ENCODE peak calls at places on chromosomes 4 and X, in five cellular contexts. O is GM23248, H is PC-9, F is MM.1S, G is hepatocyte. Z is an unnamed sample. For H3K9me2, the result is how much of the 10 kb centered on the place peaks cover.

GRCh38 chr4:8377103-8378075 is 63.1 kb downstream of the ACOX3 start:
- DNase-seq in F (no peak), O (no peak), H (no peak), G (no peak), Z (no peak)

GRCh38 chr4:168840988-168841681 is 168.9 kb downstream of the CBR4 start:
- DNase-seq in H (no peak), G (no peak), O (no peak), F (no peak), Z (peak)

GRCh38 chrX:74922922-74923321 is 2.3 kb downstream of the NEXMIF start:
- DNase-seq in F (peak), G (no peak), O (no peak), H (no peak), Z (no peak)

GRCh38 chr4:78056265-78057129 is 626 bp upstream of the FRAS1 start:
- DNase-seq in G (peak), F (no peak), H (peak), O (peak), Z (peak)

GRCh38 chr4:35649784-35650183 is 594.5 kb downstream of the ARAP2 start:
- DNase-seq in F (no peak), O (no peak), G (no peak), H (no peak), Z (no peak)

GRCh38 chr4:24686866-24687672 is 102.7 kb upstream of the DHX15 start:
- DNase-seq in H (peak), G (peak), F (no peak), O (no peak), Z (peak)

GRCh38 chr4:86286729-86287128 is 73.1 kb downstream of the MAPK10 start:
- DNase-seq in F (no peak), G (no peak), H (no peak), O (no peak), Z (no peak)

GRCh38 chr4:40702800-40703151 is 47.0 kb upstream of the NSUN7 start:
- DNase-seq in G (no peak), O (no peak), F (no peak), H (peak), Z (no peak)

GRCh38 chrX:2689773-2690666 is 1.1 kb upstream of the CD99 start:
- DNase-seq in G (peak), O (no peak), F (no peak), H (no peak), Z (peak)

GRCh38 chr4:82643994-82644730 is 82.4 kb upstream of the TMEM150C start:
- DNase-seq in F (no peak), G (no peak), O (peak), H (no peak), Z (no peak)

GRCh38 chr4:76896731-76897521 is 1.0 kb downstream of the SOWAHB start:
- DNase-seq in O (peak), G (peak), H (peak), F (peak), Z (peak)

GRCh38 chr4:82524570-82525152 is 37.1 kb downstream of the TMEM150C start:
- DNase-seq in O (no peak), H (no peak), G (peak), F (no peak), Z (peak)

GRCh38 chr4:12707381-12708175 is 776.6 kb downstream of the RAB28 start:
- DNase-seq in F (no peak), G (no peak), H (no peak), O (no peak), Z (no peak)

GRCh38 chr4:56752985-56753384 is 68.5 kb downstream of the SPINK2 start:
- DNase-seq in G (peak), F (no peak), H (peak), O (no peak), Z (no peak)

GRCh38 chr4:55169352-55169959 is 44.1 kb upstream of the KDR start:
- DNase-seq in F (no peak), O (no peak), G (peak), H (peak), Z (peak)

GRCh38 chrX:150899191-150899757 is 806 bp upstream of the CD99L2 start:
- DNase-seq in F (peak), O (peak), H (peak), G (peak), Z (peak)

GRCh38 chrX:150543230-150544155 is 24.9 kb upstream of the MTM1 start:
- DNase-seq in H (no peak), G (no peak), O (no peak), F (no peak), Z (no peak)

GRCh38 chr4:79147251-79147650 is 178.6 kb downstream of the NAA11 start:
- DNase-seq in O (peak), G (no peak), F (no peak), H (no peak), Z (no peak)

GRCh38 chr4:4754641-4755040 is 104.8 kb upstream of the MSX1 start:
- DNase-seq in H (no peak), F (no peak), G (no peak), O (no peak), Z (no peak)

GRCh38 chr4:83704786-83705185 is 168.9 kb downstream of the GPAT3 start:
- DNase-seq in G (no peak), H (no peak), O (no peak), F (no peak), Z (no peak)

GRCh38 chrX:48826135-48826875 is at the start of gene ERAS:
- DNase-seq in O (no peak), F (peak), H (no peak), G (no peak), Z (peak)

GRCh38 chr4:79917246-79917645 is 155.8 kb downstream of the ANTXR2 start:
- DNase-seq in G (peak), F (peak), O (peak), H (peak), Z (peak)

GRCh38 chr4:6107886-6108285 is 89.7 kb upstream of the C4orf50 start:
- DNase-seq in O (no peak), G (no peak), F (no peak), H (no peak), Z (no peak)

GRCh38 chr4:73811841-73812240 is 24.6 kb upstream of the CXCL6 start:
- DNase-seq in H (no peak), G (no peak), F (no peak), O (no peak), Z (no peak)

GRCh38 chrX:149950681-149951080 is 12.4 kb upstream of the EOLA2 start:
- DNase-seq in F (peak), G (peak), H (no peak), O (peak), Z (peak)

GRCh38 chr4:178306565-178306964 is 864.3 kb upstream of the AGA start:
- DNase-seq in H (no peak), G (no peak), F (no peak), O (no peak), Z (peak)

GRCh38 chr4:154332681-154333421 is 158.7 kb downstream of the DCHS2 start:
- DNase-seq in F (peak), G (peak), H (no peak), O (no peak), Z (peak)

GRCh38 chrX:57282568-57282967 is 3.9 kb upstream of the FAAH2 start:
- DNase-seq in F (peak), G (no peak), O (no peak), H (no peak), Z (peak)

GRCh38 chrX:50281253-50281652 is 76.7 kb downstream of the CCNB3 start:
- DNase-seq in O (no peak), H (no peak), G (no peak), F (no peak), Z (no peak)

GRCh38 chrX:7086384-7086783 is 61.1 kb upstream of the STS start:
- DNase-seq in H (no peak), G (no peak), O (peak), F (no peak), Z (no peak)

GRCh38 chr4:56657128-56657527 is 24.0 kb downstream of the HOPX start:
- DNase-seq in F (no peak), O (no peak), H (no peak), G (no peak), Z (no peak)

GRCh38 chr4:56728512-56728911 is 47.4 kb upstream of the HOPX start:
- DNase-seq in F (no peak), H (no peak), G (peak), O (peak), Z (no peak)

GRCh38 chrX:154334496-154334895 is 38.9 kb downstream of the TKTL1 start:
- DNase-seq in G (no peak), O (no peak), F (no peak), H (no peak), Z (no peak)

GRCh38 chr4:68855771-68856170 is 40.0 kb downstream of the UGT2B10 start:
- DNase-seq in F (no peak), G (no peak), O (no peak), H (no peak), Z (no peak)

GRCh38 chr4:28976369-28976768 is 1743.8 kb upstream of the PCDH7 start:
- DNase-seq in H (no peak), G (no peak), O (no peak), F (no peak), Z (no peak)

DNA sequence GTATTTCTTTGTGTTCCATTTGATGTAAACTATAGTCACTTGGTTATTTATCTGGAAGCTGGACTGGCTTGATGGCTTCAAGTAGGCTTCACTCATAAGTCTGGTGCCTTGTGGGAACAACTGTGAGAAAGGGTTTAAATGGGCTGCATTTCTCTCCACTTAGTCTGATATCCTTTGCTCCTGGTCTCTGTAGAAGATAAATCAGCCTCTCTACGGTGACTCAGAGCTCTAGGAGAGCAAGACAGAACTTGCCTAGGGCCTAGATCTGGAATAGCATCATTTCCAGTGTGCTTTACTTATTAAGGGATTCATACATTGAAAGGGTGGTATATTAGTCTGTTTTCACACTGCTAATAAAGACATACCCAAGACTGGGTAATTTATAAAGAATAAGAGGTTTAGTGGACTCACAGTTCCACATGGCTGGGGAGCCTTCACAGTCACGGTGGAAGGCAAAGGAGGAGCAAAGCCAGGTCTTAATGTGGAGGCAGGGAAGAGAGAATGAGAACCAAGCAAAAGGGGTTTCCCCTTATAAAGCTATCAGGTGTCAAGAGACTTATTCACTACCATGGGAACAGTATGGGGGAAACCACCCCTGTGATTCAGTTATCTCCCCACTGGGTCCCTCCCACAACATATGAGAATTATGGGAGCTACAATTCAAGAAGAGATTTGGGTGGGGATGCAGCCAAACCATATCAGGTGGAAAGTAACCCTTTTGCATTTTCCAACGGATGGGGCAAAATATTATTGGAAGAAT is 1746.4 kb upstream of the PCDH7 start:
- DNase-seq in F (no peak), G (peak), O (peak), H (no peak), Z (no peak)
- H3K9me2 ChIP-seq in F (under half), G (under half), O (under half), H (under half), Z (under half)

DNA sequence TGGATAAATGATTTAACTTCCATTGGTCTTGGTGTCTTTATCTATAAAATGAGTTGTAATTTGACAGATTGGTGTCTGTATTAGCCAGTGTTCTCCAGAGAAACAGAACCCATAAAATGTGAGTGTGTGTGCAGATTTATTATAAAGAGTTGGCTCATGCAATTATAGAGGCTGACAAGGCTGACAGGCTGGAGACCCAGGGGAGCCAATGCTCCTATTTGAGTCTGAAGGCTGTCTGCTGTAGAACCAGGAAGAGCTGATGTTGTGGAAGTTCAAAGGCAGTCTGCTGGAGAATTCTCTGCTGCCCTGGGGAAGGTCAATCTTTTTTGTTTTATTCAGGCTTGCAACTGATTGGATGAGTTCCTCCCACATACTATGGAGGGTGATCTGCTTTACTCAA is 131.7 kb downstream of the SLC4A4 start:
- DNase-seq in F (no peak), G (no peak), H (no peak), O (no peak), Z (no peak)
- H3K27ac ChIP-seq in F (no peak), G (no peak), H (no peak), O (no peak), Z (no peak)

GRCh38 chr4:173506780-173507211 is 23.2 kb downstream of the HAND2 start:
- DNase-seq in O (no peak), H (no peak), G (no peak), F (no peak), Z (peak)

GRCh38 chr4:173508386-173509002 is 21.5 kb downstream of the HAND2 start:
- DNase-seq in H (no peak), F (no peak), G (peak), O (peak), Z (peak)

GRCh38 chr4:173511787-173512361 is 18.2 kb downstream of the HAND2 start:
- DNase-seq in O (no peak), F (no peak), H (no peak), G (peak), Z (no peak)

GRCh38 chr4:173507471-173508385 is 22.3 kb downstream of the HAND2 start:
- DNase-seq in F (no peak), O (no peak), H (no peak), G (peak), Z (peak)

DNA sequence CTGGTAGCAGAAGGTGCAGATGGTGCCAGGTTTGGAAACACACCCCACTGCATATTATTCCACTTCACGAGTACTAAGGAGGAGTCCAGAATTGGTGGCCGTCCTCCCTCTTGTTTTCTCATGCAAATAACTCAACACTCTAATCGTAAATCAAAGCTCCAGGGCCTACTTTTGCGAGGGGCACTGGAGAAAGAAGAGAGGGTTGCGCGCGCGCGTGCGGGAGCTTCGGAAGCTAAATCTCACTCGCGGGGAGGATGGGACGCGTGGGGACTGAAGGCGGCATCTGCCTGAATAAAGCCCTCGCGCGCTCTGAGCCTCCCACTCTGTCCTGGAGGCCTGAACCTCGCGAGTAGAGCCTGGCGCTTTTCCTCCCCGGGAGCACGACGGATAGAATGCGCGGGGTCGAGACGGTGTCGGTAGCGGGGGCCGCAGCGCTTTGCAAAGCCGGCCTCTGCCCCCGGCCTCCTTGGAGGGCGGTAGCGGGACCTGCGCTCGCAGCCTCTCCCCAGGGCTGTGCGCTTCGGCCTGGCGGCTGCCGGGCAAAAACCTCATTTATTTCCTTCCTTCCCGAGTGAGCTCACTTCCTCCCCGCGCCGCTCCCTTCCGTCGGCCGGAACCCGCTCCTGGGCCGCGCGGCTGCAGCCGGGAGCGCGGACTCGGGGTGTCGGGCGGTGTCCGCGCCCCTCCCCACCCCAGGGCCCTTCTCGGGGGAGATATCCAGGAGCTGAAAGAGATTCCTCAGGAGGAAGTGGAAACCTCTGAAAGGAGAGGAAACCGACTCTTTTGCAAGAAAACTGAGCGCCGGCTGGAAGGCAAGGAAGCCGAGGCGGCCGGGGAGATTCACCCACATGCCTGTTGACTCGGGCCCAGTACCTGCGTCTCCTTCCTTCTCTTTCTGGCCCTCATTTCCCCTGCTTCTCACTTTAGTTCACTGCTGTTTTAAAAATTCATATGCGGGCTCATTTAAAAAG is 20.7 kb downstream of the HAND2 start:
- DNase-seq in F (no peak), H (no peak), G (peak), O (peak), Z (peak)
- TF ChIP-seq EZH2 in F (no peak), H (no peak), G (peak), O (no peak), Z (peak)

DNA sequence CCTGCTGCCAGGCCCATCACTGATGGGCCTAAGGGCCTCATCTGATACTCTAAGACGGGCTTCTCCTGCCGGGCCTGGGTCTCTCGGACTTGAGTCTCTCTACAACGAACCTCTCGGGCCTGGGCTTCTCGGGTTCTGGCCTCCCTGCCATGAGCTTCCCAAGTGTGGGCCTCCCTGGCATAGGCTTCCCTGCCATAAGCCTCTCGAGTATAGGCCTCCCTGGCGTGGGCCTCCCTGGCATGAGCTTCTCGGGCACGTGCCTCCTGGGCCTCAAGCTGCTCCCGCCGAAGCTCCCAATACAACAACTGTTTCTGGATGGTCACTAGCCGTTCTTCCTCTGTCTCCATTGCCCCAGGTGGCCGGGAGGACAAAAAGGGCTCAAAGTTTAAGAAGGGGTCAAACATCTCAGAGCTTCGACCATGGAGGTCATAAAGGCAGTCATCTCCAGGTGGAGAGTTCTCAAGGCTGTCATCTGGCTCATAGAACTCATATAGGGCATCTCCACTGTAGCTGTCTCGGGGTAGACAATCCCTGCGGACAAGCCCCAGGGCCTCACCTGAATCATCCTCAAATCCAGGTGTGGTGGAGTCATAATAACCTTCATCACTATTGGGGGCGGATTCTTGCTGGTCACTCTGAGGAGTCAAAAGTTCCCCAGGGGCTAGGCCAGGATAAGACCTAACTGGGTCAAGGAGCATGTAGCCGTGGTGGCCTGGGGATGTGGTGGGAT is 14.1 kb downstream of the AMER1 start:
- DNase-seq in G (no peak), O (no peak), H (no peak), F (no peak), Z (no peak)
- H3K9me2 ChIP-seq in G (under half), O (under half), H (under half), F (under half), Z (under half)

DNA sequence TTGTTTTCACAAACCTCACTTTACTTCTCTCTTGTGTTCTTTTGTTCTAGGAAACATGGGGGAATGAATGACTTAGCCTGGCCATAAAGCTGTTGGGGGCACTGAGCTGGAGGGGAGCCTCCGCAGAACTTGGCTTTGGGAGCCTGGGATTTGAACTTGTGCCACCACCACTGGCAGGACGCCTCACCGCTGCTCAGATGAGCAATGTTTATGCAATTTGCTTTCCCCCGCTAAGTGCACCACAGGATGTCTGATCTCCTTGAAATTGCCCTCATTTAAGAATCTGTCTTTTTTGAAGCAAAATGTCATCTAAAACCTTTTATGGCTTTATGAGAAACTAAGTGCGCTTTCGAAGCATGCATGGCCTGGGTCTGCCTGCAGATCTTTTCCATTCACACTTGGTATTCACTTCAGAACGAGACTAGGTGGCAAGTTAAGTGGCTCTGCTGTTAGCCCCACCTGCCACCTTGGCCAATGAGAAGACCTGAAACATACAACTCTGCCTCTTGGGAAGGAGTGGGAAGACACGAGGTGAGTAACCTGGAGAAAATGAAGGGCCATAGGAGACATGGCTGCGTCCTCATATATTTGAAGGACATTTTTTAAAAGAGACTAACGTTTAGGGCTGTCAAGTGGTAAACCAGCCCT is 119.3 kb downstream of the LDB2 start:
- DNase-seq in F (no peak), O (peak), H (no peak), G (no peak), Z (no peak)
- H3K27ac ChIP-seq in F (no peak), O (peak), H (no peak), G (no peak), Z (no peak)

Z was measured in GM23338.